ENCODE peak calls at places on chromosomes 1 and 21, in four cellular contexts. Y is K562, B is H1, F is HepG2. A is an unnamed sample.

GRCh38 chr1:193342811-193343210 is 156.4 kb upstream of the B3GALT2 start:
- DNase-seq in Y (no peak), B (no peak), F (no peak), A (no peak)

GRCh38 chr1:24199291-24199900 is 12.3 kb upstream of the IFNLR1 start:
- DNase-seq in Y (peak), B (peak), F (peak), A (peak)

GRCh38 chr1:155086182-155086741 is 7.6 kb downstream of the EFNA3 start:
- DNase-seq in Y (peak), B (peak), F (no peak), A (no peak)

GRCh38 chr1:52007228-52008073 is 17.0 kb upstream of the RAB3B start:
- DNase-seq in Y (peak), B (no peak), F (no peak), A (no peak)

GRCh38 chr1:180241716-180242544 is 11.9 kb downstream of the LHX4 start:
- DNase-seq in Y (no peak), B (no peak), F (no peak), A (peak)

GRCh38 chr1:162631546-162632233 is 574 bp upstream of the DDR2 start:
- DNase-seq in Y (peak), B (no peak), F (no peak), A (peak)

GRCh38 chr1:182141040-182141439 is 79.5 kb upstream of the ZNF648 start:
- DNase-seq in Y (no peak), B (no peak), F (no peak), A (no peak)

GRCh38 chr1:218123968-218124367 is 161.1 kb upstream of the RRP15 start:
- DNase-seq in Y (no peak), B (peak), F (no peak), A (no peak)

GRCh38 chr1:156502749-156503671 is 2.4 kb upstream of the MEF2D start:
- DNase-seq in Y (peak), B (peak), F (no peak), A (peak)

GRCh38 chr1:21879928-21880618 is 57.0 kb downstream of the HSPG2 start:
- DNase-seq in Y (no peak), B (no peak), F (no peak), A (no peak)

GRCh38 chr1:180515364-180515763 is 13.0 kb upstream of the ACBD6 start:
- DNase-seq in Y (no peak), B (no peak), F (no peak), A (no peak)

GRCh38 chr1:235917267-235917811 is 50.6 kb upstream of the LYST start:
- DNase-seq in Y (peak), B (no peak), F (no peak), A (peak)

GRCh38 chr1:20291621-20292020 is 946 bp downstream of the VWA5B1 start:
- DNase-seq in Y (no peak), B (peak), F (no peak), A (no peak)

GRCh38 chr1:152458384-152459185 is 44.5 kb upstream of the CRNN start:
- DNase-seq in Y (peak), B (peak), F (peak), A (peak)

GRCh38 chr1:180155202-180155682 is 573 bp downstream of the QSOX1 start:
- DNase-seq in Y (peak), B (peak), F (no peak), A (no peak)

GRCh38 chr1:180501865-180502360 is 464 bp downstream of the ACBD6 start:
- DNase-seq in Y (no peak), B (no peak), F (no peak), A (no peak)

GRCh38 chr21:15015622-15016471 is 49.0 kb downstream of the NRIP1 start:
- DNase-seq in Y (no peak), B (no peak), F (no peak), A (peak)

GRCh38 chr1:157157481-157158190 is 19.4 kb upstream of the ETV3 start:
- DNase-seq in Y (no peak), B (no peak), F (no peak), A (peak)

GRCh38 chr1:181179279-181179979 is 90.9 kb downstream of the IER5 start:
- DNase-seq in Y (no peak), B (no peak), F (no peak), A (no peak)

GRCh38 chr1:193210991-193211390 is 24.6 kb upstream of the B3GALT2 start:
- DNase-seq in Y (no peak), B (no peak), F (no peak), A (no peak)

GRCh38 chr21:26732442-26733221 is 112.6 kb downstream of the ADAMTS1 start:
- DNase-seq in Y (peak), B (peak), F (peak), A (peak)

GRCh38 chr1:239091537-239091936 is 294.8 kb upstream of the CHRM3 start:
- DNase-seq in Y (no peak), B (no peak), F (no peak), A (no peak)

GRCh38 chr1:67376381-67376780 is 53.8 kb downstream of the SERBP1 start:
- DNase-seq in Y (peak), B (no peak), F (no peak), A (no peak)

GRCh38 chr1:223712856-223713494 is 636 bp downstream of the CAPN2 start:
- DNase-seq in Y (peak), B (peak), F (no peak), A (no peak)

GRCh38 chr1:10107985-10108663 is 75.4 kb downstream of the UBE4B start:
- DNase-seq in Y (no peak), B (no peak), F (no peak), A (peak)

GRCh38 chr1:11350265-11350664 is 77.3 kb downstream of the UBIAD1 start:
- DNase-seq in Y (no peak), B (no peak), F (no peak), A (no peak)

GRCh38 chr1:92960395-92961130 is 699 bp downstream of the DIPK1A start:
- DNase-seq in Y (peak), B (no peak), F (peak), A (peak)

GRCh38 chr1:38077523-38078147 is 31.0 kb upstream of the POU3F1 start:
- DNase-seq in Y (no peak), B (no peak), F (no peak), A (no peak)

GRCh38 chr1:228170666-228171065 is 5.1 kb downstream of the IBA57 start:
- DNase-seq in Y (no peak), B (no peak), F (no peak), A (no peak)

GRCh38 chr1:150185481-150185880 is 35.8 kb downstream of the PLEKHO1 start:
- DNase-seq in Y (no peak), B (no peak), F (no peak), A (no peak)

DNA sequence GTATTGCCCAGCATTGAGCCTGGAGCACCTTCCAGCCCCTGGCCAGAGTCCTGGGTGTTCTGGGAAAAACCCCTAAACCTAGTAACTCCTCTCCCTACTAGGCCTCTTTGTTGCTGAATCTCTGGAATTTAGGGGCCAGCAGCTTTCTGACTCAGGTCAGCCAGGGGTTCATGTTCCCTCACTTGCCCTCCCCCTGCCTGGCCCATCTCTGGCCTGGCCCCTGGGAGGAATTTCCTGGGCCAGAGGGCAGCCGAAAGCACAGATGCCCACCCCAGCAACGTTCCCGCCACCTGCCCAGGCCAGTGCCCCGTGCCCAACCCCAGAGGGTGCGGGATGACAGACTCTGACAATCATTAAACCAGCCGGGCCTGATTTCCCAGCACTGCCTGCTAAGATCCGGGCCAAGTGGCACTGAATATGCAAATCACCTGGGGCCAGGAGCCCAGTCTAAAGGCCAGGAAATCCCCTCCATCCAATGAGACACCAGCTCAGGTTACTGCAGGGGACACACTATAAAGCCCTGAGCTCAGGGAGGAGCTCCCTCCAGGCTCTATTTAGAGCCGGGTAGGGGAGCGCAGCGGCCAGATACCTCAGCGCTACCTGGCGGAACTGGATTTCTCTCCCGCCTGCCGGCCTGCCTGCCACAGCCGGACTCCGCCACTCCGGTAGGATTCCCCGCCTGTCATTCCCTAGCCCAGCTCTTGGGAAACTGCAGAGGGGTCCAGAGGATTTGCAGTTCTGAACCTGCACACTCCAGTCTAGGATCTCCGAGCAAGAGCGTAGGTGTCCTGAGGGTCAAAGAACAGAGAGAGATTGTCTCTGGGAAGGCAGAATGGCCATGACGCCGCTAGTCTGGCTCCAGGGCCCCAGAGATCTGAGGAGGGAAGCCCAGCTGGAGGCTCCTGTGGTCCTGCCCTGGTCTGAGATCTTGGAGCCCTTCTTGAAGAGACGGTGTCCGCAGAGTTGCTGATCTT is at the start of gene ELF3:
- DNase-seq in Y (no peak), B (peak), F (peak), A (no peak)
- TF ChIP-seq RFX5 in Y (no peak), B (no peak), F (no peak), A (no peak)

DNA sequence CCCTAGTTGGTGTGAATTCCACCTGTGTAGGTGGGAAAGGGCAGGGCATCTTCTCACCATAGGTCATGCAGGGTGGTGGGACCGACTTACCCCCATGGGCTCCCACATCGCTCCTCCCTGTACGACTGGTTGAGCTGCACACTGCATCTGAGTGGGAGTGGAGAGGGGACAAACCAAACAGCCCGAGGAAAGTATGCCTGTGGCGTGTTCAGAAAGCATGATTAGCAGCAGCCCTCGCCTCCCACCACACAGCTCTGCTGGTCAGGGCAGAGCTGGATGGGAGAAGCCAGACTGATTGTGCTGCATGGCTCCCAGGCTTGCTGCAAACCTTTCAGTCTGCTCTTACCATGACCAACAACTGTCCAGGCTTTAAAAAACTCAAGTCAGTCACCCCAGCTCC is 24.4 kb downstream of the VANGL1 start:
- DNase-seq in Y (no peak), B (no peak), F (no peak), A (no peak)
- H2AFZ ChIP-seq in Y (no peak), B (no peak), F (no peak), A (no peak)

DNA sequence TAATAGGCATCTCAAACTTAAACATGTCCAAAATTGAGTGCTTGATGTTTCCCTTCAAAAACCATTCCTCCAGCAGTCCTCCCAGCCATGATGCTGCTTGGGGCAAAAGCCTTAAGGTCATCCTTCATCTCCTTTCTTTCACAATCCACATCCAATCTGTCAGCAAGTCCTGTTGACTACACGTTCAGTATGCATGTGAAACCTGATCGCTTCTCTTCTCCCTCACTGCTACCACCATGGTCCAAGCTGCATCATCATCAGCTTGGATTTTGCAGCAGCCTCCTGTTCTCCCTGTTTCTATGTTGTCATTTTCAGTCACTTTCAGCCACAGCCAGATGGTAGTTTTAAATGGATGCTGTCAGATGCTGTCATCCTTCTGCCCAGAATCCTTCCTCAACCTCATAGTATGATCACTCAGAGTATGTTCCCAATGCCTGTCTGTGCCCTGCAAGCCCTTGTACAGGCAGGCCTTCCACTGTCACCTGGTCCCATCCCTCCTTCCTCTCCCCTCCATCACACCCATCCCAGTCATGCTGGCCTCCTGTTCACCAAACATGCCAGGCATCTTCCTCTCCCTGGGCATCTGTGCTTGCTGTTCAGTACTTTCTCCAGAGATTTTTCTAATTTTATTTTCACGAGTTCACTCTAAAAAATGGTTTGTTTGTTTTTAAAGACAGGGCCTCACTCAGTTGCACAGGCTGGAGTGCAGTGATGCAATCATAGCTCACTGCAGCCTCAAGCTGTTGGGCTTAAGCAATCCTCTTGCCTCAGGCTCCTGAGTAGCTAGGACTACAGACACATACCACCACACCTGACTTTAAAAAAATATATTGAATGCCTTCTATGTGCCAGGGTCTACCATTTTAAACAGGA is 66.0 kb downstream of the SYDE2 start:
- DNase-seq in Y (no peak), B (no peak), F (peak), A (peak)
- TF ChIP-seq RFX5 in Y (no peak), B (no peak), F (no peak), A (no peak)

DNA sequence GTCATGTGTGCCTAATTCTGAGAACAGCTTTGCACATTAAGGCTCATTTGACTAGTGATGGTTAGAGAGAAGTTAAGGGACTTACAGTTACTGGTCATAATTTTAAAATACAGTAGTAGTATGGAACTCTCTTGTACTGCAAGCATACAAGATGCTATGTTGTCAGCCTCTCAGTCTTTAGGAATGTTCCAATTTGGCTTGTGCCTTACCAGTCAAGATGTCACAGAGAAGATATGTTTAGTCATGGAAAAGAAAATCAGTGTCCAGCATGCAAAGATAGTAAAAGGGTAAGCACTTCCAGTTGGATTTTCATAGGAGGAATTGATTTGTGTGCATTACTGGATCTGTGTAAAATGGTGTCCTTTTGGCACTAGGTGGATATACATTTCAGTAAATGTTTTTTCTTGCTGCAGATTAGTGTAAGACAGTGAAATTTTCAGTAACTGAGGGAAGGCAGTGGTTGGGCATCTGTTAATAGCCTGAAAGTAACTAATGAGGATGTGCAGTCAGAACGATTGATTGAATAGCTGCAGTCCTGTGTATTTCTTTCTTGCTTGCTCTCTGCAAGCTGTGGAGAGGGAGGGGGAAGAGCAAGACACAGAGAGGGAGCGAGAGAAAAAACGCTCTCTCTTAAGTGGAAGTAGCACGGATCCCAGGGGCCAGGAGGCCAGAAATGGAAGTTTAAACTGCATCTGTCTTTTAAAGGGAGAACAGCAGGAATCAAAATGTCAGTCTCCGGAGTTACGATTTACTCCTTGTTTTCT is 108.2 kb downstream of the CLEC20A start:
- DNase-seq in Y (no peak), B (no peak), F (no peak), A (peak)
- H2AFZ ChIP-seq in Y (no peak), B (no peak), F (no peak), A (no peak)

GRCh38 chr21:21196087-21196486 is 197.9 kb downstream of the NCAM2 start:
- DNase-seq in Y (peak), B (no peak), F (no peak), A (peak)
- TF ChIP-seq RFX5 in Y (no peak), B (no peak), F (no peak), A (no peak)

A was measured in IMR-90.